ENCODE peak calls at places on chromosomes 4 and X, in seven cellular contexts. X is PC-9, H is hepatic stellate cell, T is HCT116, L is EH, B is mammary epithelial cell, P is amygdala. Z is an unnamed sample.

GRCh38 chrX:122770581-122770980 is 413.5 kb upstream of the GRIA3 start:
- DNase-seq in H (no peak), T (no peak), L (peak), X (no peak), P (no peak), B (no peak), Z (no peak)

GRCh38 chrX:134000260-134001245 is 15.2 kb upstream of the GPC3 start:
- DNase-seq in L (no peak), B (no peak), P (no peak), X (no peak), T (no peak), H (no peak), Z (no peak)

GRCh38 chrX:101658661-101659477 is 781 bp downstream of the ARMCX2 start:
- DNase-seq in P (peak), L (peak), B (peak), T (no peak), X (peak), H (peak), Z (peak)

GRCh38 chr4:87901426-87901825 is 68.7 kb downstream of the MEPE start:
- DNase-seq in T (no peak), X (no peak), P (no peak), L (peak), H (no peak), B (no peak), Z (no peak)

GRCh38 chr4:143341186-143341755 is 4.6 kb downstream of the GAB1 start:
- DNase-seq in L (no peak), T (no peak), P (no peak), X (no peak), B (no peak), H (no peak), Z (no peak)

GRCh38 chrX:37349131-37350033 is at the start of gene PRRG1:
- DNase-seq in P (peak), L (peak), B (peak), T (peak), H (peak), X (peak), Z (no peak)

GRCh38 chrX:107769581-107770317 is 5.8 kb downstream of the TSC22D3 start:
- DNase-seq in B (no peak), P (no peak), T (no peak), H (no peak), X (no peak), L (no peak), Z (no peak)

GRCh38 chrX:46978341-46979291 is 66.4 kb downstream of the JADE3 start:
- DNase-seq in T (peak), H (peak), X (peak), P (peak), L (peak), B (peak), Z (peak)

GRCh38 chr4:186650401-186651180 is 73.1 kb downstream of the FAT1 start:
- DNase-seq in L (no peak), P (no peak), T (no peak), B (no peak), X (no peak), H (no peak), Z (no peak)

GRCh38 chr4:19961092-19961491 is 290.6 kb upstream of the SLIT2 start:
- DNase-seq in B (no peak), X (no peak), H (peak), L (peak), T (no peak), P (no peak), Z (no peak)

GRCh38 chr4:123488916-123489315 is 92.3 kb downstream of the SPRY1 start:
- DNase-seq in P (no peak), X (peak), H (peak), L (peak), T (peak), B (peak), Z (peak)

GRCh38 chr4:26197018-26197779 is 123.6 kb upstream of the RBPJ start:
- DNase-seq in H (peak), L (peak), T (peak), P (no peak), B (peak), X (peak), Z (peak)

GRCh38 chr4:94976371-94977011 is 218.7 kb downstream of the BMPR1B start:
- DNase-seq in P (no peak), T (no peak), X (no peak), B (peak), H (peak), L (no peak), Z (no peak)

GRCh38 chrX:53312946-53313745 is 31.8 kb upstream of the IQSEC2 start:
- DNase-seq in X (peak), L (peak), T (peak), B (peak), H (peak), P (peak), Z (peak)

GRCh38 chr4:13143234-13143633 is 340.9 kb downstream of the RAB28 start:
- DNase-seq in X (no peak), T (no peak), L (no peak), P (no peak), B (no peak), H (no peak), Z (no peak)

GRCh38 chr4:76275486-76276126 is 24.1 kb downstream of the FAM47E start:
- DNase-seq in L (no peak), H (no peak), B (no peak), P (no peak), X (no peak), T (no peak), Z (no peak)

GRCh38 chr4:182585321-182585720 is 331.9 kb downstream of the DCTD start:
- DNase-seq in P (no peak), L (no peak), T (no peak), H (no peak), X (no peak), B (no peak), Z (no peak)

GRCh38 chr4:15920723-15921591 is 17.6 kb downstream of the FGFBP1 start:
- DNase-seq in L (peak), P (no peak), T (peak), B (peak), X (peak), H (peak), Z (no peak)

GRCh38 chr4:96312049-96312685 is 472.3 kb downstream of the PDHA2 start:
- DNase-seq in L (no peak), T (no peak), X (no peak), B (no peak), P (no peak), H (no peak), Z (no peak)

GRCh38 chr4:16838226-16838875 is 60.1 kb downstream of the LDB2 start:
- DNase-seq in X (no peak), T (no peak), L (no peak), B (no peak), H (no peak), P (no peak), Z (no peak)

GRCh38 chrX:143058096-143058495 is 32.4 kb downstream of the SPANXN4 start:
- DNase-seq in T (no peak), H (no peak), P (no peak), L (no peak), B (no peak), X (no peak), Z (no peak)

GRCh38 chrX:72060196-72060974 is 71.3 kb downstream of the RTL5 start:
- DNase-seq in B (no peak), L (peak), P (peak), T (no peak), X (no peak), H (no peak), Z (no peak)

Z was measured in stimulated activated naive B cell treated with anti-CD40 and anti-IgM and Interleukin-4, amounts not matched to agents 10 μg/mL and 1 μg/mL and 100 μg/mL, for 72 hours.